ENCODE peak calls at places on chromosomes 13 and 19, in four cellular contexts. Q is K562, D is GM12878, X is HepG2. W is an unnamed sample.

GRCh38 chr19:49590971-49591730 is at the start of gene PRR12:
- DNase-seq in Q (peak), D (no peak), X (peak), W (peak)

GRCh38 chr13:29849731-29850212 is 645 bp downstream of the UBL3 start:
- DNase-seq in D (no peak), Q (peak), X (peak), W (peak)

GRCh38 chr19:16566161-16566560 is 6.1 kb downstream of the SLC35E1 start:
- DNase-seq in Q (no peak), D (no peak), X (no peak), W (no peak)

GRCh38 chr19:51380379-51380778 is 7.4 kb downstream of the LIM2 start:
- DNase-seq in Q (no peak), D (no peak), X (no peak), W (no peak)

GRCh38 chr13:100674363-100674847 is at the start of gene TMTC4:
- DNase-seq in X (peak), D (no peak), Q (peak), W (peak)

GRCh38 chr19:48325265-48325910 is at the start of gene EMP3:
- DNase-seq in X (no peak), Q (peak), D (peak), W (no peak)

GRCh38 chr13:36979361-36980040 is 19.6 kb downstream of the ALG5 start:
- DNase-seq in D (no peak), Q (no peak), X (no peak), W (no peak)

GRCh38 chr13:100434010-100434763 is 154.4 kb downstream of the GGACT start:
- DNase-seq in Q (no peak), D (peak), X (peak), W (no peak)

GRCh38 chr13:29543230-29544215 is 52.0 kb downstream of the SLC7A1 start:
- DNase-seq in Q (no peak), X (peak), D (peak), W (no peak)

GRCh38 chr13:110444226-110444653 is 117.3 kb downstream of the RAB20 start:
- DNase-seq in Q (no peak), X (no peak), D (no peak), W (no peak)

GRCh38 chr13:29496241-29496712 is 99.2 kb downstream of the SLC7A1 start:
- DNase-seq in X (no peak), D (no peak), Q (no peak), W (no peak)

GRCh38 chr13:44263920-44264610 is 109.6 kb upstream of the SERP2 start:
- DNase-seq in X (no peak), D (no peak), Q (no peak), W (no peak)

GRCh38 chr13:23828866-23829265 is 60.3 kb downstream of the MIPEP start:
- DNase-seq in X (no peak), D (no peak), Q (no peak), W (no peak)

GRCh38 chr19:38263696-38264485 is 482 bp upstream of the SPINT2 start:
- DNase-seq in X (peak), Q (peak), D (no peak), W (peak)

GRCh38 chr13:114101831-114102520 is 30.4 kb downstream of the RASA3 start:
- DNase-seq in Q (no peak), D (no peak), X (no peak), W (peak)

GRCh38 chr19:52343548-52343947 is 7.5 kb downstream of the ZNF610 start:
- DNase-seq in Q (peak), D (no peak), X (peak), W (peak)

GRCh38 chr19:3818479-3818878 is 32.3 kb upstream of the MATK start:
- DNase-seq in X (no peak), Q (no peak), D (no peak), W (no peak)

GRCh38 chr19:32372726-32373613 is 27.6 kb downstream of the ZNF507 start:
- DNase-seq in Q (no peak), X (peak), D (no peak), W (no peak)

GRCh38 chr13:23752111-23753001 is 136.8 kb downstream of the MIPEP start:
- DNase-seq in X (no peak), D (peak), Q (no peak), W (no peak)

GRCh38 chr13:95155093-95155492 is 146.2 kb downstream of the ABCC4 start:
- DNase-seq in X (no peak), D (no peak), Q (no peak), W (no peak)

GRCh38 chr19:11984986-11985385 is 20.1 kb downstream of the ZNF763 start:
- DNase-seq in D (no peak), X (peak), Q (no peak), W (peak)

GRCh38 chr13:111944171-111944583 is 122.8 kb upstream of the SOX1 start:
- DNase-seq in X (no peak), D (no peak), Q (no peak), W (no peak)

GRCh38 chr13:24328145-24328544 is 18.8 kb downstream of the C1QTNF9 start:
- DNase-seq in X (no peak), D (no peak), Q (no peak), W (peak)

GRCh38 chr19:19526581-19527370 is 1.9 kb upstream of the YJEFN3 start:
- DNase-seq in X (no peak), Q (no peak), D (no peak), W (no peak)

GRCh38 chr19:35521124-35521743 is 6.9 kb downstream of the SBSN start:
- DNase-seq in D (no peak), X (no peak), Q (no peak), W (no peak)

GRCh38 chr19:35176183-35176570 is 21.6 kb downstream of the FXYD5 start:
- DNase-seq in D (no peak), X (no peak), Q (no peak), W (no peak)

GRCh38 chr19:2982983-2983350 is 5.6 kb downstream of the TLE6 start:
- DNase-seq in Q (no peak), X (no peak), D (no peak), W (peak)

GRCh38 chr13:106619688-106620555 is 52.0 kb upstream of the ARGLU1 start:
- DNase-seq in X (peak), D (peak), Q (peak), W (peak)

GRCh38 chr13:40787062-40787461 is 2.3 kb upstream of the SLC25A15 start:
- DNase-seq in Q (no peak), X (no peak), D (no peak), W (no peak)

GRCh38 chr13:75263741-75264407 is 218.1 kb downstream of the TBC1D4 start:
- DNase-seq in Q (no peak), D (no peak), X (no peak), W (no peak)

GRCh38 chr19:44820648-44821609 is 12.0 kb downstream of the BCAM start:
- DNase-seq in Q (peak), D (no peak), X (no peak), W (no peak)

GRCh38 chr19:43607238-43608205 is 4.4 kb upstream of the SRRM5 start:
- DNase-seq in X (no peak), D (no peak), Q (no peak), W (no peak)

GRCh38 chr19:48390188-48391099 is 907 bp downstream of the KDELR1 start:
- DNase-seq in Q (peak), D (no peak), X (peak), W (peak)

DNA sequence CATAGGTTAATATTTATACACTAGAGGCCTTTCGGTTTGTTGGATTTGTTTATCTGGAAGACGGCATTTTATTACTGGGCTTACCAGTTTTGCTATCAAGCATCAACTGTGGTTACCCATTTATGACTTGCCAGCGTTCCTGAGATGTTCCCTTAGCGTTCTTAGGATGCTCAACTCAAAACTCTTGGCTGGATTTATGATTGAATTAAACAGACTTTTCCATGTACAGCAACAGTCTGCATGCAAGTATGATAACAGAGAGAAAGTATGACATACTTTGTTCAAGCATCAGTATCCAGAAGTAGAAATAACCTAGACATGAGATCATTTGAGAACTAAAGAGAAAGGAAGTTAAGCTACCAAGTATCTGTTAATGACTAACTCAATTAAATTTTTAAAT is 29.9 kb upstream of the RNF113B start:
- DNase-seq in D (no peak), Q (no peak), X (no peak), W (no peak)
- TF ChIP-seq FOXM1 in D (no peak), Q (no peak), X (no peak), W (no peak)

GRCh38 chr19:34171877-34172660 is at the start of gene LSM14A:
- DNase-seq in X (peak), D (peak), Q (peak), W (peak)
- TF ChIP-seq POLR2AphosphoS5 in X (peak), D (peak), Q (peak), W (peak)

GRCh38 chr13:34926513-34926912 is 15.6 kb upstream of the NBEA start:
- DNase-seq in Q (no peak), X (no peak), D (no peak), W (no peak)
- TF ChIP-seq FOXM1 in Q (no peak), X (no peak), D (no peak), W (no peak)

GRCh38 chr19:5345895-5346386 is 5.3 kb upstream of the PTPRS start:
- DNase-seq in D (no peak), X (no peak), Q (no peak), W (no peak)
- TF ChIP-seq POLR2AphosphoS5 in D (no peak), X (no peak), Q (no peak), W (no peak)

GRCh38 chr13:22235285-22235949 is 564.5 kb downstream of the FGF9 start:
- DNase-seq in X (no peak), D (no peak), Q (no peak), W (no peak)
- TF ChIP-seq FOXM1 in X (no peak), D (no peak), Q (no peak), W (no peak)

GRCh38 chr19:18450021-18450933 is 12.3 kb upstream of the ISYNA1 start:
- DNase-seq in X (no peak), D (no peak), Q (no peak), W (no peak)
- TF ChIP-seq POLR2AphosphoS5 in X (no peak), D (no peak), Q (no peak), W (no peak)

GRCh38 chr19:23403581-23404324 is 8.5 kb upstream of the ZNF91 start:
- DNase-seq in X (peak), D (no peak), Q (no peak), W (no peak)
- TF ChIP-seq FOXM1 in X (no peak), D (no peak), Q (no peak), W (no peak)

GRCh38 chr13:26600345-26600761 is 42.9 kb downstream of the WASF3 start:
- DNase-seq in X (no peak), D (no peak), Q (no peak), W (no peak)
- TF ChIP-seq POLR2AphosphoS5 in X (no peak), D (no peak), Q (no peak), W (no peak)

GRCh38 chr19:657611-658010 is 5.4 kb downstream of the RNF126 start:
- DNase-seq in Q (no peak), X (no peak), D (no peak), W (no peak)

GRCh38 chr19:656751-657559 is 6.1 kb downstream of the RNF126 start:
- DNase-seq in Q (no peak), D (no peak), X (no peak), W (no peak)

GRCh38 chr19:660793-661426 is 2.1 kb downstream of the RNF126 start:
- DNase-seq in D (no peak), X (peak), Q (no peak), W (no peak)

GRCh38 chr19:658059-658839 is 4.8 kb downstream of the RNF126 start:
- DNase-seq in D (no peak), X (no peak), Q (no peak), W (no peak)

DNA sequence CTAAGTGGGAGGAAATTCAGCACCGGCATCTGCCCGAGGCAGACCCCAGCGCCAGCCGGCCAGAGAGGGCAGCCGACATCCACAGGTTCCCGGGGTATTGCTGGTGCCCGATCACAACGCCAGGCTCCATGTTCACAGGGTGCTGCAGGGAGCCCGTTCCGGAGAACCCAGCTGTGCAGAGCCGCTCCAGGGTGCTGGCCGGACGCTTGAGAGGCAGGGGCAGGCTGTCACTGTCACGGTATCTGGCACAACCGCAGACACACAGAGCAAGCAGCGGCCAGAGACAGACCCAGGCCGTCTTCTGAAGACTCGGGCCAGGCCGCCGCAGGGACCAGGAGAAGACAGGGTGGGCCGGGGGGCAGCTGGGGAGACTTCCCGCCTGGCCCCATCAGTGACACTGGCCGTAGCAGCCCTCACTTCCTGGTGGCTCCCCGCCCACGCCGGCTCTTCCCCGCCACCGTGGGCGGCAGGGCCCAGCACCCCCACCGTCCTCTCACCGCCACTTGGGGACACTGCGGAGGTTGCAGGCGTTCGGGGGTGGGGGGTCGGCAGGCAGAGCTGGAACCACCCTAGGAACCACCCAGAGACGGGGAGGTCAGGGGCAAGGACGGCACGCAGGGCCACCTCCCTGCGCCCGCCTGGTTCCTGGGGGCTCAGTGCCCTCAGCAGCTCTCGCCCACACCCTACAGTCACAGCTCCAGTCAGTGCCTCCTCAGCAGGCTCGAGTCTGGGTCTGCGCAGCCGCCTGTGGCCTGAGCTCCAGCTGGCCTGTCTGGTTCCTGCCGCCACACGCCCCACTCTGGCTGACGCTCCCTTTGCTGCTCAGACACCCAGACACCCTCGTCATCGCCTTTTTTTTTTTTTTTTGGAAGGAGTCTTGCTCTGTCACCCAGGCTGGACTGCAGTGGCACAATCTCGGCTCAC is 3.8 kb downstream of the RNF126 start:
- DNase-seq in Q (peak), X (no peak), D (no peak), W (no peak)
- TF ChIP-seq FOXM1 in Q (no peak), X (no peak), D (no peak), W (no peak)

W was measured in SK-N-SH.